ENCODE peak calls at places on chromosomes 13 and 19, in five cellular contexts. V is stimulated activated CD4-positive, alpha-beta T cell treated with anti-CD3 and anti-CD28 coated beads, Interleukin-15, amount 100 ng/mL, for 24 hours; Q is IMR-90; M is activated CD4-positive, alpha-beta memory T cell treated with anti-CD3 and anti-CD28 coated beads, Interleukin-2, amount 10 ng/mL, durations not matched to agents 7 days and 5 days; R is bronchial epithelial cell. A is an unnamed sample.

GRCh38 chr19:7857727-7858701 is 16.2 kb downstream of the PRR36 start:
- DNase-seq in V (no peak), M (no peak), Q (no peak), R (no peak), A (no peak)

GRCh38 chr13:48402325-48402962 is 10.5 kb downstream of the LPAR6 start:
- DNase-seq in V (peak; percentile 20), M (peak; percentile 18), Q (no peak), R (no peak), A (no peak)

GRCh38 chr13:57326532-57326931 is 159.5 kb downstream of the PRR20E start:
- DNase-seq in V (no peak), R (no peak), Q (no peak), M (no peak), A (no peak)

GRCh38 chr13:40503966-40504591 is 162.4 kb downstream of the FOXO1 start:
- DNase-seq in R (peak; percentile 96), M (no peak), V (no peak), Q (peak; percentile 25), A (no peak)

GRCh38 chr19:18290250-18291018 is 9.0 kb upstream of the JUND start:
- DNase-seq in M (peak; percentile 94), Q (peak; percentile 52), R (no peak), V (peak; percentile 97), A (no peak)

GRCh38 chr19:8605514-8605913 is 5.0 kb downstream of the ADAMTS10 start:
- DNase-seq in V (no peak), M (no peak), Q (no peak), R (no peak), A (no peak)

GRCh38 chr19:3369337-3370213 is 3.2 kb downstream of the NFIC start:
- DNase-seq in M (no peak), V (peak; percentile 19), Q (peak; percentile 63), R (no peak), A (no peak)

GRCh38 chr13:80840313-80840976 is 499.5 kb upstream of the SPRY2 start:
- DNase-seq in R (no peak), Q (no peak), M (no peak), V (no peak), A (no peak)

GRCh38 chr13:50529154-50529882 is 314.2 kb downstream of the DLEU7 start:
- DNase-seq in Q (peak; percentile 89), V (peak; percentile 17), M (no peak), R (peak; percentile 83), A (peak; percentile 72)

GRCh38 chr19:46216612-46217011 is 12.9 kb upstream of the IGFL1 start:
- DNase-seq in V (no peak), Q (no peak), R (no peak), M (no peak), A (no peak)

GRCh38 chr19:30001794-30002193 is 59.8 kb downstream of the URI1 start:
- DNase-seq in R (peak; percentile 3), M (no peak), V (no peak), Q (peak; percentile 19), A (no peak)

GRCh38 chr19:13983213-13983889 is 22.8 kb downstream of the RFX1 start:
- DNase-seq in R (no peak), Q (no peak), V (no peak), M (no peak), A (no peak)

GRCh38 chr13:70415141-70415540 is 306.9 kb upstream of the KLHL1 start:
- DNase-seq in Q (no peak), R (no peak), M (no peak), V (no peak), A (no peak)

GRCh38 chr13:23987331-23987730 is 90.0 kb upstream of the C1QTNF9B start:
- DNase-seq in Q (peak; percentile 84), R (no peak), V (no peak), M (no peak), A (no peak)

GRCh38 chr13:99267927-99268326 is 9.7 kb upstream of the GPR18 start:
- DNase-seq in Q (no peak), M (no peak), R (no peak), V (no peak), A (no peak)

GRCh38 chr19:39265321-39265916 is 2.8 kb upstream of the IFNL2 start:
- DNase-seq in R (no peak), Q (no peak), M (no peak), V (peak; percentile 34), A (no peak)

A was measured in hippocampal formation.